ENCODE peak calls at places on chromosomes 4 and X, in five cellular contexts. B, C, J, E and D are unnamed samples.

GRCh38 chr4:25118096-25118495 is 42.2 kb downstream of the SEPSECS start:
- DNase-seq in B (no peak), C (no peak), J (no peak), E (no peak), D (no peak)

GRCh38 chr4:135605096-135605495 is 1403.5 kb upstream of the PABPC4L start:
- DNase-seq in B (no peak), C (peak), J (no peak), E (no peak), D (no peak)

GRCh38 chr4:88244821-88245579 is 39.4 kb downstream of the PPM1K start:
- DNase-seq in B (no peak), C (no peak), J (no peak), E (no peak), D (peak)

GRCh38 chr4:79247695-79248394 is 78.0 kb downstream of the NAA11 start:
- DNase-seq in B (peak), C (no peak), J (no peak), E (no peak), D (no peak)

GRCh38 chr4:89171176-89171575 is 59.8 kb downstream of the TIGD2 start:
- DNase-seq in B (no peak), C (no peak), J (no peak), E (no peak), D (no peak)

GRCh38 chr4:154559141-154559841 is 3.5 kb upstream of the FGB start:
- DNase-seq in B (peak), C (peak), J (peak), E (peak), D (peak)

GRCh38 chr4:176642472-176642871 is 150.2 kb downstream of the VEGFC start:
- DNase-seq in B (no peak), C (peak), J (no peak), E (no peak), D (no peak)

GRCh38 chr4:48138936-48139335 is 4.9 kb upstream of the TXK start:
- DNase-seq in B (no peak), C (no peak), J (no peak), E (no peak), D (peak)

GRCh38 chrX:70554081-70554480 is 109.4 kb downstream of the DLG3 start:
- DNase-seq in B (no peak), C (peak), J (peak), E (no peak), D (no peak)

GRCh38 chr4:38560763-38561558 is 103.0 kb upstream of the KLF3 start:
- DNase-seq in B (no peak), C (no peak), J (no peak), E (no peak), D (no peak)
- H3K4me2 ChIP-seq in B (no peak), C (no peak), J (no peak), E (no peak), D (no peak)

GRCh38 chr4:124529131-124529530 is 183.4 kb downstream of the ANKRD50 start:
- DNase-seq in B (no peak), C (no peak), J (no peak), E (no peak), D (no peak)

GRCh38 chr4:124537971-124538370 is 174.6 kb downstream of the ANKRD50 start:
- DNase-seq in B (no peak), C (no peak), J (peak), E (no peak), D (no peak)

GRCh38 chr4:124534133-124534532 is 178.4 kb downstream of the ANKRD50 start:
- DNase-seq in B (no peak), C (no peak), J (no peak), E (no peak), D (no peak)

GRCh38 chr4:124530464-124531077 is 182.0 kb downstream of the ANKRD50 start:
- DNase-seq in B (no peak), C (no peak), J (peak), E (no peak), D (no peak)

GRCh38 chr4:124535004-124535403 is 177.5 kb downstream of the ANKRD50 start:
- DNase-seq in B (no peak), C (no peak), J (no peak), E (no peak), D (no peak)
- H3K4me2 ChIP-seq in B (no peak), C (no peak), J (no peak), E (no peak), D (no peak)

GRCh38 chrX:30309139-30309571 is at the start of gene NR0B1:
- DNase-seq in B (no peak), C (peak), J (no peak), E (peak), D (no peak)
- H3K4me2 ChIP-seq in B (no peak), C (peak), J (no peak), E (peak), D (no peak)

DNA sequence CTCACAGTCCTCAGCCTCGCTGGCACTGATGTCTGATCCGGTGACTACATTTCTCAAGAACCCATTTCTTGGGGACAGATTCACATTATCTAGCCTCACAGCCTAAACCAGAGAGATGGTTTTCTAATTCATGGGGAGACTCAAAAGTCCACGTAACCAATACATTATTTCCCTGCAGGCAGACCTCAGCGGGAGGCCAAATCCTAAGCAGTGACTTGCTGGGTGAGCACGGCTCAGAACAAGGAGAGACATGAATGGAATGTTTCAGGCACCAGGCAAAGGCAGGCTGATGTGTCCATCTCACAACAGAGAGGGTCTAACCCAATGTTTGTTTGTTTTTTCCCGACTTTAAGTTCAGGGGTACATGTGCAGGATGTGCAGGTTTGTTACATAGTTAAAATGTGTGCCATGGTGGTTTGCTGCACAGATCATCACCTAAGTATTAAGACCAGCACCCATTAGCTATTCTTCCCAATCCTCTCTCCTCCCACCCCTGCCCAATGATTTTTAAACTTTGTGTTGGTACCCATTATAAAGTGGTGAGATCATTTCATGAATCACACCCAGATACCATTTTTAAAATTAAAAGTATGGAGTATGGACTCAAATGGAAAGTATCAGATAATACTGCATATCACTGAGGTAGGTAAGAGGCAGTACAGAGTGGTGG is 53.3 kb downstream of the SCD5 start:
- DNase-seq in B (no peak), C (peak), J (no peak), E (peak), D (no peak)
- H3K4me2 ChIP-seq in B (no peak), C (no peak), J (no peak), E (no peak), D (no peak)

GRCh38 chr4:139084425-139085093 is 69.0 kb downstream of the NOCT start:
- DNase-seq in B (no peak), C (no peak), J (peak), E (no peak), D (no peak)

GRCh38 chr4:139082750-139083532 is 67.4 kb downstream of the NOCT start:
- DNase-seq in B (peak), C (peak), J (peak), E (peak), D (peak)

GRCh38 chr4:139083533-139084424 is 68.2 kb downstream of the NOCT start:
- DNase-seq in B (peak), C (peak), J (peak), E (peak), D (peak)

GRCh38 chr4:139085141-139085540 is 69.6 kb downstream of the NOCT start:
- DNase-seq in B (peak), C (no peak), J (peak), E (no peak), D (peak)
- H3K4me2 ChIP-seq in B (peak), C (no peak), J (peak), E (no peak), D (peak)

GRCh38 chr4:162164881-162165528 is 1.2 kb upstream of the FSTL5 start:
- DNase-seq in B (peak), C (peak), J (no peak), E (no peak), D (no peak)

GRCh38 chr4:162162672-162163071 is 1.1 kb downstream of the FSTL5 start:
- DNase-seq in B (no peak), C (peak), J (no peak), E (no peak), D (no peak)

DNA sequence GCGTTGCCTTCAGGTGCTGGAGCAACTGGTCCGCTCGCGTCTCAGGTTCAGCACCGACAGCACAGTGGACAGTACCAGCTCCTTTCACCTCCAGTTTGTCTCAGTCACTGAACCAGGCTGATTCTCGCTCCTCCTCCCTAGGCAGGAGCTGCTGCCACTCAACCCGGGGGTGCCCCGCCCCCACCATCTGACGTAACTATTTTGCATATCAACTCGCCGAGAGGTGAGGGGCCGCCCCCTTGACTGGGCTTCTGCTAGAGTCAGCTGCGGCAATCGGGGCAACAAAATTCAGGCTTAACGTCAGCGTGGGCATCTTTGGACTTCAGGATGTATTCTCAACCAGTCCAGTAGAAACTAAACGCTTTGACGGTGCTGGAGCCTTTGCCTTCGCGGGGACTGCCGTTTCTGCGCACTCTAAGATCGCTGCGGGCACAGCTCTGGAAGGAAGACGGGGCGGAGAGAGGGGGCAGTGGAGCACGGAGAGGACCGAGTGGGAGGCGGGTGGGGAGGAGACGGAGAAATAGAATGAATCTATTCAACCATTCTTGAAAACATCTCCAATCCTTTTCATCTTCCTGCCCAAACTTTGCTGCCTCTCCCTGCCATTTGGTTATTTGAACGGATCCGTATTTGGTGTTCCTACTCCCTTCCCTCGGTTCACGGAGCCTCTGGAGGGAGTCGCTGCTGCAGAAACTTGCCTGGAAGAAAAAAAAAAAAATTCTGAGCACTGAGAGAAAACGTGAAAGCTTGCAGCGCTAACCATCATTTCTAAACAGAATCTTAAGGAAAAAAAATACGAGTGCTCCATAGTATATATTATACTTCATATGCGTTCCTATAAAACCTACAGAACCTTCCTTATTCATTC is at the start of gene FSTL5:
- DNase-seq in B (no peak), C (peak), J (peak), E (peak), D (no peak)
- H3K4me2 ChIP-seq in B (no peak), C (peak), J (peak), E (peak), D (no peak)

DNA sequence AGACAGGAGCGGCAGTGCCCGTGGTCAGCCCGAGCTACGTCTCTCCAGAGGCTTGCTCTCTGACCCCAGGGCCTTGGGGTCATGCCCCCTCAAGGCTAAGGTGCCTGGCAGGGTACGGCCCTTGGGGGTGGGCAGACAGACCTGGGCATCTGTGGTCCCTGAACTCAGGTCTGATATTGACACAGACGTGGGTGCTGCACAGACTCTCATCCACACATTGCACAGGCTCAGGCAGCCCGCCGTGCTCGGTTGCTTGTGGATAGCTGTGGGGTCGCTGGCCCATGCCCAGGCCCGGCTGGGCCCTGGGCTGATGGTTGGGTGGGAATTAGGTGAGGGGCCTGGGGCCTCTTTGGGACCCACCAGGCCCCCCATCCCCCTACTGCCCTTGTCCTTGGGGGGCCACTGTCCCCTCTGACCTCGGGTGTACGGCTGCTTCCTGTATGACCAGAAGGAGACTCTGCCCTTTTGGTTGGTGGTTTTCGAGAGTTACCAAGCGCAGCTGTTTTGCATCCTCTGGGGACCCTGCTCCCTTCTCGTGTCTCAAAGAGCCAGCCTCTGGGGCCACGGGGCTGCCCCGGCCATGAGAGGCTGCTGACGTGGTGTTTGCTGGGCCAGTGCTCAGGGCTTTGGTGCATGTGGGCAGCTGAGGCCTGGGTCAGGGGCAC is 10.1 kb downstream of the FGFRL1 start:
- DNase-seq in B (no peak), C (no peak), J (no peak), E (no peak), D (peak)
- H3K4me2 ChIP-seq in B (no peak), C (no peak), J (no peak), E (no peak), D (peak)

GRCh38 chr4:129336457-129336856 is 240.5 kb downstream of the C4orf33 start:
- DNase-seq in B (no peak), C (no peak), J (no peak), E (no peak), D (no peak)

GRCh38 chr4:129335263-129335662 is 239.3 kb downstream of the C4orf33 start:
- DNase-seq in B (no peak), C (no peak), J (no peak), E (no peak), D (no peak)
- H3K4me2 ChIP-seq in B (no peak), C (no peak), J (no peak), E (no peak), D (no peak)

GRCh38 chr4:107826427-107826980 is 1.8 kb downstream of the SGMS2 start:
- DNase-seq in B (no peak), C (no peak), J (no peak), E (no peak), D (no peak)
- H3K4me2 ChIP-seq in B (peak), C (no peak), J (peak), E (no peak), D (no peak)

GRCh38 chr4:74330295-74330750 is 22.1 kb downstream of the EPGN start:
- DNase-seq in B (no peak), C (no peak), J (no peak), E (no peak), D (no peak)
- H3K4me2 ChIP-seq in B (no peak), C (no peak), J (no peak), E (no peak), D (no peak)